ENCODE peak calls at places on chromosomes 12 and 14, in nine cellular contexts. E is esophagus squamous epithelium; J is adipocyte; X is epithelial cell of esophagus; R is suprapubic skin; T is CD4-positive, alpha-beta memory T cell; Y is choroid plexus epithelial cell; K is AG09309; W is prostate gland. V is an unnamed sample.

GRCh38 chr12:8033153-8034044 is 883 bp downstream of the FOXJ2 start:
- DNase-seq in K (no peak), R (no peak), T (peak), J (peak), Y (peak), E (no peak), W (peak), X (peak), V (peak)

GRCh38 chr14:89667983-89668382 is 250.9 kb upstream of the FOXN3 start:
- DNase-seq in T (no peak), E (no peak), Y (no peak), K (no peak), R (no peak), J (no peak), W (no peak), X (no peak), V (no peak)

GRCh38 chr12:2417761-2418160 is 365.0 kb downstream of the CACNA1C start:
- DNase-seq in Y (no peak), R (no peak), J (no peak), W (no peak), K (no peak), T (no peak), E (no peak), X (no peak), V (no peak)

GRCh38 chr12:114744696-114745095 is 60.7 kb upstream of the TBX3 start:
- DNase-seq in E (no peak), T (no peak), Y (peak), X (no peak), W (no peak), K (no peak), J (peak), R (no peak), V (peak)

GRCh38 chr12:25781223-25781622 is 177.3 kb upstream of the RASSF8 start:
- DNase-seq in K (no peak), R (no peak), Y (no peak), X (no peak), E (no peak), J (no peak), W (no peak), T (no peak), V (no peak)

GRCh38 chr14:54815531-54815930 is 87.1 kb downstream of the GCH1 start:
- DNase-seq in Y (no peak), E (no peak), T (no peak), J (no peak), R (no peak), W (no peak), K (no peak), X (no peak), V (no peak)

GRCh38 chr14:73323889-73324535 is 86.7 kb downstream of the PAPLN start:
- DNase-seq in R (no peak), Y (no peak), K (no peak), T (no peak), J (no peak), E (no peak), W (no peak), X (no peak), V (no peak)

GRCh38 chr12:94781835-94782234 is 131.5 kb upstream of the TMCC3 start:
- DNase-seq in K (no peak), E (no peak), X (no peak), W (no peak), T (no peak), Y (no peak), J (no peak), R (no peak), V (no peak)

GRCh38 chr12:131038159-131038558 is 84.5 kb downstream of the ADGRD1 start:
- DNase-seq in E (no peak), R (no peak), Y (no peak), T (no peak), J (no peak), W (no peak), X (no peak), K (no peak), V (no peak)

GRCh38 chr12:75766263-75767160 is 255.1 kb upstream of the KRR1 start:
- DNase-seq in X (peak), R (no peak), J (peak), T (no peak), Y (peak), E (no peak), K (no peak), W (no peak), V (no peak)

GRCh38 chr14:94292872-94293577 is at the start of gene SERPINA10:
- DNase-seq in R (no peak), Y (no peak), X (no peak), W (no peak), T (no peak), J (no peak), E (no peak), K (no peak), V (no peak)

GRCh38 chr12:118500302-118500701 is 123.9 kb downstream of the SUDS3 start:
- DNase-seq in X (no peak), Y (no peak), J (no peak), E (no peak), R (no peak), T (no peak), W (no peak), K (no peak), V (no peak)

GRCh38 chr12:75478395-75478794 is 2.2 kb upstream of the GLIPR1 start:
- DNase-seq in K (no peak), E (no peak), T (peak), W (no peak), X (peak), J (peak), Y (peak), R (no peak), V (no peak)

GRCh38 chr12:50103767-50104321 is at the start of gene GPD1:
- DNase-seq in E (no peak), K (no peak), X (peak), J (peak), Y (peak), T (no peak), R (no peak), W (peak), V (peak)
- H3K4me3 ChIP-seq in E (no peak), K (no peak), X (no peak), J (peak), Y (no peak), T (no peak), R (peak), W (no peak), V (no peak)

GRCh38 chr14:50363734-50364113 is 33.0 kb downstream of the CDKL1 start:
- DNase-seq in J (no peak), R (no peak), W (no peak), Y (peak), E (no peak), X (peak), T (peak), K (no peak), V (peak)
- H3K4me3 ChIP-seq in J (peak), R (peak), W (no peak), Y (peak), E (peak), X (no peak), T (peak), K (peak), V (no peak)

GRCh38 chr12:50061172-50061571 is 3.8 kb downstream of the ASIC1 start:
- DNase-seq in W (no peak), K (no peak), E (no peak), X (no peak), Y (peak), J (no peak), R (no peak), T (no peak), V (no peak)

GRCh38 chr12:50057896-50058670 is 687 bp downstream of the ASIC1 start:
- DNase-seq in T (no peak), X (no peak), J (no peak), R (no peak), E (no peak), W (no peak), Y (no peak), K (no peak), V (no peak)

GRCh38 chr12:50058743-50059312 is 1.4 kb downstream of the ASIC1 start:
- DNase-seq in K (no peak), Y (no peak), W (no peak), T (no peak), R (no peak), E (no peak), X (no peak), J (no peak), V (no peak)

GRCh38 chr12:50060120-50060468 is 2.7 kb downstream of the ASIC1 start:
- DNase-seq in X (no peak), J (no peak), W (no peak), T (no peak), E (no peak), R (no peak), K (no peak), Y (no peak), V (no peak)

DNA sequence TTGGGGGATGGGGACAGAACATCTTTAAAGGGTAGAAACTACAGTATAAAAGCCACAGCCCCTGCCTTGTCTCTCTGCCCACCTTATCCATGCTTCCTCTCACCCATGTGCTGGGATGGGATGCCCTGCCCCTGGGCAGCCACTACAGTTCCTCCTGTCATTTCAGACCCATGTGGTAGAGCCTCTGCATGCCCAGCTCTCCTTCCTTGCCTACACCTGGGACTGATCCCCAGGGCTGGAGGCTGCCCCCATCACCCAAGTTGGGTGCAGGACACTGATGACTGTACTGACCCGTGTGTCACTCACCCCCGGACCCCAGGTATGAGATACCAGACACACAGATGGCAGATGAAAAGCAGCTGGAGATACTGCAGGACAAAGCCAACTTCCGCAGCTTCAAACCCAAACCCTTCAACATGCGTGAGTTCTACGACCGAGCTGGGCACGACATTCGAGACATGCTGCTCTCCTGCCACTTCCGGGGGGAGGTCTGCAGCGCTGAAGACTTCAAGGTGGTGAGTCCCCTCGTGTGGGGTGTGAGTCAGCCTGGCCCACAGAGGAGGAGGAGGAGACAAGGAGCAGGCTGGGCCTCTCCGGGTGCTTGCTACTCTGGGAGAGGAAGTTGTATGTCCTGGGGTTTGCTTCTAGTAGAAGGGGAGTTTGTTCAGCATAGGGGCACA is 2.2 kb downstream of the ASIC1 start:
- DNase-seq in E (no peak), W (no peak), K (no peak), X (no peak), R (no peak), Y (peak), T (no peak), J (no peak), V (no peak)
- H3K4me3 ChIP-seq in E (no peak), W (no peak), K (no peak), X (no peak), R (no peak), Y (no peak), T (no peak), J (no peak), V (no peak)

GRCh38 chr12:104136577-104136976 is 1.4 kb downstream of the NFYB start:
- DNase-seq in J (peak), T (no peak), X (no peak), Y (no peak), E (no peak), W (no peak), R (no peak), K (no peak), V (no peak)
- H3K4me3 ChIP-seq in J (peak), T (peak), X (peak), Y (peak), E (peak), W (peak), R (peak), K (peak), V (peak)

GRCh38 chr12:132275110-132275531 is 54.3 kb downstream of the GALNT9 start:
- DNase-seq in E (no peak), K (peak), J (no peak), Y (peak), T (no peak), R (no peak), W (peak), X (no peak), V (peak)
- H3K4me3 ChIP-seq in E (no peak), K (no peak), J (no peak), Y (no peak), T (no peak), R (no peak), W (no peak), X (no peak), V (no peak)

DNA sequence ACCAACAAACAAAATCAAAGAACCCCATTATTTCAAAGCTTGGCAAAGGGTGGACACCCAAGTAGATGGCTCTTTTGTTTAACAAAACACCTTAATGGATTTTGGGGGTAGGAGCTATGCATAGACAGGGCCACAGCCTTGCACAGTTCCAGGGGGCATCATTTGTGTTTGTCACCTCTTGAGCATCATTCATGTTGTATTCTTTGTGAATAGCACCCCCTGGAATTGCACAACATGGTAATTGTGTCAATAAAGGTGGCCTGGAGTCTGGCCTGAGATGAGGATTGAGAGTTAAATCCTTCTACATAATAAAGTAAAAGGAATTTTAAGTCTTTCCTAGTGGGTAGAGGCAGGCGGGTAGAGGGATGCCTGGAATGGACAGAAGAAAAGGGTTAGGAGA is 3.3 kb upstream of the FRS2 start:
- DNase-seq in W (no peak), T (no peak), R (no peak), K (no peak), Y (no peak), X (no peak), E (no peak), J (no peak), V (no peak)
- H3K4me3 ChIP-seq in W (no peak), T (no peak), R (no peak), K (no peak), Y (no peak), X (no peak), E (no peak), J (no peak), V (no peak)

DNA sequence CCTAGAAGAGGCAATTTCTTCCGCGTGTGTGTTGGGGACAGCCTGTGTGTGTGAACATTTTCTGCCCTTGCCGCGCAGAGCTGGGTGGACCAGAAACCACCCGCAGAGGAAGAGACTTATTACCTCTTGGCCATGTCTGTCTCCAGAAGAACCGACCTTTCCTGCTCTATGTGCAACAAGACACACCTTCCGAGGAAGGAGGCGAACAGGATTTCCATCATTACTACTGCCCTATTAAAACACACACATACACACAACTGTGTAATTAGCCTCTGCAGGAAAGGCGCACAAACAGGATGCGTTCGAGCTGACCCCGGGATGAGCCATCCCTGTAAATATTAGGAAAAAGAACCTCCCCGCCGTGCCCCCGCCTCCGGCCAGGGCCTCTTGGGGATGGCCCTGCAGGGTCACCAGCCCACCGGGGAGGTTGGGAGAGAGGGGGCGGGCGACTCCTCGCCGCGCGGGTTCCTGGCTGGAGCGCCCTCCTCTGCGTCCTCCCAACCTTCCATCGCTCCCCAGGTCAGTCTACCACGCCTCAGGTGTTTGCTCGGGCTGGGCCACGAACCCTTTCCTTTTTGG is 484 bp upstream of the PRKCH start:
- DNase-seq in R (no peak), E (no peak), T (no peak), X (peak), W (peak), K (no peak), Y (no peak), J (no peak), V (peak)
- H3K4me3 ChIP-seq in R (peak), E (peak), T (peak), X (peak), W (peak), K (peak), Y (peak), J (peak), V (peak)

GRCh38 chr12:51482808-51483532 is 58.3 kb downstream of the SLC4A8 start:
- DNase-seq in Y (no peak), W (no peak), R (no peak), K (no peak), J (peak), E (no peak), T (peak), X (no peak), V (no peak)
- H3K4me3 ChIP-seq in Y (no peak), W (no peak), R (no peak), K (no peak), J (no peak), E (no peak), T (no peak), X (no peak), V (no peak)

GRCh38 chr12:57522887-57523705 is 472 bp downstream of the MBD6 start:
- DNase-seq in R (peak), E (no peak), J (peak), K (no peak), W (peak), Y (peak), X (peak), T (no peak), V (peak)

GRCh38 chr12:57519758-57520007 is 631 bp downstream of the DDIT3 start:
- DNase-seq in X (peak), E (no peak), T (peak), W (no peak), J (no peak), Y (no peak), R (peak), K (no peak), V (no peak)

GRCh38 chr12:57522019-57522886 is at the start of gene MBD6:
- DNase-seq in W (peak), R (peak), Y (peak), K (peak), J (peak), T (peak), X (peak), E (peak), V (peak)

GRCh38 chr12:57520008-57520726 is at the start of gene DDIT3:
- DNase-seq in W (peak), K (peak), E (peak), Y (peak), R (peak), T (peak), J (peak), X (peak), V (peak)

GRCh38 chr12:57521475-57522018 is 1.1 kb upstream of the MBD6 start:
- DNase-seq in K (no peak), X (peak), T (no peak), R (no peak), E (no peak), Y (peak), W (peak), J (no peak), V (peak)
- H3K4me3 ChIP-seq in K (no peak), X (no peak), T (no peak), R (peak), E (peak), Y (no peak), W (peak), J (peak), V (peak)